ENCODE peak calls at places on chromosomes 11 and 22, in five cellular contexts. One of them, this sample, is unnamed.

GRCh38 chr11:110759972-110760381 is 47.7 kb upstream of the ARHGAP20 start:
- DNase-seq in stimulated activated CD8-positive, alpha-beta memory T cell treated with anti-CD3 and anti-CD28 coated beads, Interleukin-4, amount 100 ng/mL, for 4 hours: no peak
- DNase-seq in activated T-cell treated with anti-CD3 and anti-CD28 coated beads for 1 hour: no peak
- DNase-seq in myocyte: peak; percentile 51
- DNase-seq in stimulated activated naive B cell treated with anti-CD40 and anti-IgM and Interleukin-4, amounts not matched to agents 10 μg/mL and 1 μg/mL and 100 μg/mL, for 72 hours: no peak
- DNase-seq in this sample: no peak

GRCh38 chr11:119196833-119197483 is 9.2 kb upstream of the CBL start:
- DNase-seq in stimulated activated CD8-positive, alpha-beta memory T cell treated with anti-CD3 and anti-CD28 coated beads, Interleukin-4, amount 100 ng/mL, for 4 hours: peak; percentile 36
- DNase-seq in activated T-cell treated with anti-CD3 and anti-CD28 coated beads for 1 hour: peak; percentile 56
- DNase-seq in myocyte: peak; percentile 90
- DNase-seq in stimulated activated naive B cell treated with anti-CD40 and anti-IgM and Interleukin-4, amounts not matched to agents 10 μg/mL and 1 μg/mL and 100 μg/mL, for 72 hours: peak; percentile 53
- DNase-seq in this sample: peak; percentile 72

GRCh38 chr11:94897330-94897768 is 76.0 kb downstream of the CWC15 start:
- DNase-seq in stimulated activated CD8-positive, alpha-beta memory T cell treated with anti-CD3 and anti-CD28 coated beads, Interleukin-4, amount 100 ng/mL, for 4 hours: no peak
- DNase-seq in activated T-cell treated with anti-CD3 and anti-CD28 coated beads for 1 hour: no peak
- DNase-seq in myocyte: peak; percentile 58
- DNase-seq in stimulated activated naive B cell treated with anti-CD40 and anti-IgM and Interleukin-4, amounts not matched to agents 10 μg/mL and 1 μg/mL and 100 μg/mL, for 72 hours: peak; percentile 11
- DNase-seq in this sample: peak; percentile 70

GRCh38 chr11:8227156-8228152 is 36.2 kb downstream of the LMO1 start:
- DNase-seq in stimulated activated CD8-positive, alpha-beta memory T cell treated with anti-CD3 and anti-CD28 coated beads, Interleukin-4, amount 100 ng/mL, for 4 hours: no peak
- DNase-seq in activated T-cell treated with anti-CD3 and anti-CD28 coated beads for 1 hour: no peak
- DNase-seq in myocyte: no peak
- DNase-seq in stimulated activated naive B cell treated with anti-CD40 and anti-IgM and Interleukin-4, amounts not matched to agents 10 μg/mL and 1 μg/mL and 100 μg/mL, for 72 hours: no peak
- DNase-seq in this sample: no peak

GRCh38 chr11:71211631-71212030 is 40.7 kb downstream of the SHANK2 start:
- DNase-seq in stimulated activated CD8-positive, alpha-beta memory T cell treated with anti-CD3 and anti-CD28 coated beads, Interleukin-4, amount 100 ng/mL, for 4 hours: no peak
- DNase-seq in activated T-cell treated with anti-CD3 and anti-CD28 coated beads for 1 hour: no peak
- DNase-seq in myocyte: no peak
- DNase-seq in stimulated activated naive B cell treated with anti-CD40 and anti-IgM and Interleukin-4, amounts not matched to agents 10 μg/mL and 1 μg/mL and 100 μg/mL, for 72 hours: no peak
- DNase-seq in this sample: no peak

GRCh38 chr11:112421854-112422253 is 161.2 kb upstream of the PLET1 start:
- DNase-seq in stimulated activated CD8-positive, alpha-beta memory T cell treated with anti-CD3 and anti-CD28 coated beads, Interleukin-4, amount 100 ng/mL, for 4 hours: no peak
- DNase-seq in activated T-cell treated with anti-CD3 and anti-CD28 coated beads for 1 hour: no peak
- DNase-seq in myocyte: no peak
- DNase-seq in stimulated activated naive B cell treated with anti-CD40 and anti-IgM and Interleukin-4, amounts not matched to agents 10 μg/mL and 1 μg/mL and 100 μg/mL, for 72 hours: no peak
- DNase-seq in this sample: no peak

GRCh38 chr11:2237457-2238238 is 32.7 kb downstream of the ASCL2 start:
- DNase-seq in stimulated activated CD8-positive, alpha-beta memory T cell treated with anti-CD3 and anti-CD28 coated beads, Interleukin-4, amount 100 ng/mL, for 4 hours: no peak
- DNase-seq in activated T-cell treated with anti-CD3 and anti-CD28 coated beads for 1 hour: no peak
- DNase-seq in myocyte: no peak
- DNase-seq in stimulated activated naive B cell treated with anti-CD40 and anti-IgM and Interleukin-4, amounts not matched to agents 10 μg/mL and 1 μg/mL and 100 μg/mL, for 72 hours: no peak
- DNase-seq in this sample: no peak

GRCh38 chr11:6660712-6661111 is 5.1 kb upstream of the DCHS1 start:
- DNase-seq in stimulated activated CD8-positive, alpha-beta memory T cell treated with anti-CD3 and anti-CD28 coated beads, Interleukin-4, amount 100 ng/mL, for 4 hours: no peak
- DNase-seq in activated T-cell treated with anti-CD3 and anti-CD28 coated beads for 1 hour: no peak
- DNase-seq in myocyte: no peak
- DNase-seq in stimulated activated naive B cell treated with anti-CD40 and anti-IgM and Interleukin-4, amounts not matched to agents 10 μg/mL and 1 μg/mL and 100 μg/mL, for 72 hours: no peak
- DNase-seq in this sample: no peak

GRCh38 chr11:1510928-1511327 is 24.3 kb upstream of the MOB2 start:
- DNase-seq in stimulated activated CD8-positive, alpha-beta memory T cell treated with anti-CD3 and anti-CD28 coated beads, Interleukin-4, amount 100 ng/mL, for 4 hours: no peak
- DNase-seq in activated T-cell treated with anti-CD3 and anti-CD28 coated beads for 1 hour: no peak
- DNase-seq in myocyte: no peak
- DNase-seq in stimulated activated naive B cell treated with anti-CD40 and anti-IgM and Interleukin-4, amounts not matched to agents 10 μg/mL and 1 μg/mL and 100 μg/mL, for 72 hours: no peak
- DNase-seq in this sample: no peak

GRCh38 chr11:17531818-17532131 is 12.4 kb downstream of the USH1C start:
- DNase-seq in stimulated activated CD8-positive, alpha-beta memory T cell treated with anti-CD3 and anti-CD28 coated beads, Interleukin-4, amount 100 ng/mL, for 4 hours: no peak
- DNase-seq in activated T-cell treated with anti-CD3 and anti-CD28 coated beads for 1 hour: no peak
- DNase-seq in myocyte: peak; percentile 88
- DNase-seq in stimulated activated naive B cell treated with anti-CD40 and anti-IgM and Interleukin-4, amounts not matched to agents 10 μg/mL and 1 μg/mL and 100 μg/mL, for 72 hours: no peak
- DNase-seq in this sample: peak; percentile 82

GRCh38 chr22:31106001-31106571 is 1.3 kb downstream of the SELENOM start:
- DNase-seq in stimulated activated CD8-positive, alpha-beta memory T cell treated with anti-CD3 and anti-CD28 coated beads, Interleukin-4, amount 100 ng/mL, for 4 hours: no peak
- DNase-seq in activated T-cell treated with anti-CD3 and anti-CD28 coated beads for 1 hour: no peak
- DNase-seq in myocyte: peak; percentile 36
- DNase-seq in stimulated activated naive B cell treated with anti-CD40 and anti-IgM and Interleukin-4, amounts not matched to agents 10 μg/mL and 1 μg/mL and 100 μg/mL, for 72 hours: no peak
- DNase-seq in this sample: peak; percentile 55

GRCh38 chr11:16171882-16172281 is 184.5 kb downstream of the SOX6 start:
- DNase-seq in stimulated activated CD8-positive, alpha-beta memory T cell treated with anti-CD3 and anti-CD28 coated beads, Interleukin-4, amount 100 ng/mL, for 4 hours: no peak
- DNase-seq in activated T-cell treated with anti-CD3 and anti-CD28 coated beads for 1 hour: no peak
- DNase-seq in myocyte: no peak
- DNase-seq in stimulated activated naive B cell treated with anti-CD40 and anti-IgM and Interleukin-4, amounts not matched to agents 10 μg/mL and 1 μg/mL and 100 μg/mL, for 72 hours: no peak
- DNase-seq in this sample: no peak

GRCh38 chr11:120336641-120337132 is 474 bp downstream of the ARHGEF12 start:
- DNase-seq in stimulated activated CD8-positive, alpha-beta memory T cell treated with anti-CD3 and anti-CD28 coated beads, Interleukin-4, amount 100 ng/mL, for 4 hours: no peak
- DNase-seq in activated T-cell treated with anti-CD3 and anti-CD28 coated beads for 1 hour: no peak
- DNase-seq in myocyte: peak; percentile 56
- DNase-seq in stimulated activated naive B cell treated with anti-CD40 and anti-IgM and Interleukin-4, amounts not matched to agents 10 μg/mL and 1 μg/mL and 100 μg/mL, for 72 hours: peak; percentile 42
- DNase-seq in this sample: no peak

GRCh38 chr11:44286268-44286880 is 23.6 kb downstream of the ALX4 start:
- DNase-seq in stimulated activated CD8-positive, alpha-beta memory T cell treated with anti-CD3 and anti-CD28 coated beads, Interleukin-4, amount 100 ng/mL, for 4 hours: no peak
- DNase-seq in activated T-cell treated with anti-CD3 and anti-CD28 coated beads for 1 hour: peak; percentile 42
- DNase-seq in myocyte: peak; percentile 66
- DNase-seq in stimulated activated naive B cell treated with anti-CD40 and anti-IgM and Interleukin-4, amounts not matched to agents 10 μg/mL and 1 μg/mL and 100 μg/mL, for 72 hours: peak; percentile 48
- DNase-seq in this sample: peak; percentile 67

GRCh38 chr22:42273855-42274451 is 3.5 kb upstream of the TCF20 start:
- DNase-seq in stimulated activated CD8-positive, alpha-beta memory T cell treated with anti-CD3 and anti-CD28 coated beads, Interleukin-4, amount 100 ng/mL, for 4 hours: no peak
- DNase-seq in activated T-cell treated with anti-CD3 and anti-CD28 coated beads for 1 hour: no peak
- DNase-seq in myocyte: no peak
- DNase-seq in stimulated activated naive B cell treated with anti-CD40 and anti-IgM and Interleukin-4, amounts not matched to agents 10 μg/mL and 1 μg/mL and 100 μg/mL, for 72 hours: no peak
- DNase-seq in this sample: no peak

GRCh38 chr22:45007946-45008852 is 1.6 kb downstream of the PHF21B start:
- DNase-seq in stimulated activated CD8-positive, alpha-beta memory T cell treated with anti-CD3 and anti-CD28 coated beads, Interleukin-4, amount 100 ng/mL, for 4 hours: no peak
- DNase-seq in activated T-cell treated with anti-CD3 and anti-CD28 coated beads for 1 hour: no peak
- DNase-seq in myocyte: peak; percentile 4
- DNase-seq in stimulated activated naive B cell treated with anti-CD40 and anti-IgM and Interleukin-4, amounts not matched to agents 10 μg/mL and 1 μg/mL and 100 μg/mL, for 72 hours: no peak
- DNase-seq in this sample: no peak

GRCh38 chr11:74559110-74559933 is 33.1 kb upstream of the POLD3 start:
- DNase-seq in stimulated activated CD8-positive, alpha-beta memory T cell treated with anti-CD3 and anti-CD28 coated beads, Interleukin-4, amount 100 ng/mL, for 4 hours: no peak
- DNase-seq in activated T-cell treated with anti-CD3 and anti-CD28 coated beads for 1 hour: no peak
- DNase-seq in myocyte: no peak
- DNase-seq in stimulated activated naive B cell treated with anti-CD40 and anti-IgM and Interleukin-4, amounts not matched to agents 10 μg/mL and 1 μg/mL and 100 μg/mL, for 72 hours: no peak
- DNase-seq in this sample: no peak

GRCh38 chr11:73249858-73250773 is 22.0 kb upstream of the P2RY6 start:
- DNase-seq in stimulated activated CD8-positive, alpha-beta memory T cell treated with anti-CD3 and anti-CD28 coated beads, Interleukin-4, amount 100 ng/mL, for 4 hours: no peak
- DNase-seq in activated T-cell treated with anti-CD3 and anti-CD28 coated beads for 1 hour: no peak
- DNase-seq in myocyte: no peak
- DNase-seq in stimulated activated naive B cell treated with anti-CD40 and anti-IgM and Interleukin-4, amounts not matched to agents 10 μg/mL and 1 μg/mL and 100 μg/mL, for 72 hours: no peak
- DNase-seq in this sample: no peak

GRCh38 chr11:14358729-14359439 is at the start of gene RRAS2:
- DNase-seq in stimulated activated CD8-positive, alpha-beta memory T cell treated with anti-CD3 and anti-CD28 coated beads, Interleukin-4, amount 100 ng/mL, for 4 hours: peak; percentile 60
- DNase-seq in activated T-cell treated with anti-CD3 and anti-CD28 coated beads for 1 hour: peak; percentile 67
- DNase-seq in myocyte: peak; percentile 83
- DNase-seq in stimulated activated naive B cell treated with anti-CD40 and anti-IgM and Interleukin-4, amounts not matched to agents 10 μg/mL and 1 μg/mL and 100 μg/mL, for 72 hours: peak; percentile 77
- DNase-seq in this sample: peak; percentile 89

GRCh38 chr22:49763696-49764095 is 64.0 kb downstream of the BRD1 start:
- DNase-seq in stimulated activated CD8-positive, alpha-beta memory T cell treated with anti-CD3 and anti-CD28 coated beads, Interleukin-4, amount 100 ng/mL, for 4 hours: no peak
- DNase-seq in activated T-cell treated with anti-CD3 and anti-CD28 coated beads for 1 hour: no peak
- DNase-seq in myocyte: no peak
- DNase-seq in stimulated activated naive B cell treated with anti-CD40 and anti-IgM and Interleukin-4, amounts not matched to agents 10 μg/mL and 1 μg/mL and 100 μg/mL, for 72 hours: no peak
- DNase-seq in this sample: peak; percentile 32

GRCh38 chr11:117735350-117735977 is 61.6 kb downstream of the DSCAML1 start:
- DNase-seq in stimulated activated CD8-positive, alpha-beta memory T cell treated with anti-CD3 and anti-CD28 coated beads, Interleukin-4, amount 100 ng/mL, for 4 hours: no peak
- DNase-seq in activated T-cell treated with anti-CD3 and anti-CD28 coated beads for 1 hour: no peak
- DNase-seq in myocyte: no peak
- DNase-seq in stimulated activated naive B cell treated with anti-CD40 and anti-IgM and Interleukin-4, amounts not matched to agents 10 μg/mL and 1 μg/mL and 100 μg/mL, for 72 hours: no peak
- DNase-seq in this sample: no peak

GRCh38 chr22:37746366-37747089 is 49.7 kb downstream of the TRIOBP start:
- DNase-seq in stimulated activated CD8-positive, alpha-beta memory T cell treated with anti-CD3 and anti-CD28 coated beads, Interleukin-4, amount 100 ng/mL, for 4 hours: no peak
- DNase-seq in activated T-cell treated with anti-CD3 and anti-CD28 coated beads for 1 hour: peak; percentile 12
- DNase-seq in myocyte: peak; percentile 13
- DNase-seq in stimulated activated naive B cell treated with anti-CD40 and anti-IgM and Interleukin-4, amounts not matched to agents 10 μg/mL and 1 μg/mL and 100 μg/mL, for 72 hours: peak; percentile 26
- DNase-seq in this sample: no peak

GRCh38 chr22:24128631-24129601 is 52.4 kb upstream of the SUSD2 start:
- DNase-seq in stimulated activated CD8-positive, alpha-beta memory T cell treated with anti-CD3 and anti-CD28 coated beads, Interleukin-4, amount 100 ng/mL, for 4 hours: no peak
- DNase-seq in activated T-cell treated with anti-CD3 and anti-CD28 coated beads for 1 hour: no peak
- DNase-seq in myocyte: no peak
- DNase-seq in stimulated activated naive B cell treated with anti-CD40 and anti-IgM and Interleukin-4, amounts not matched to agents 10 μg/mL and 1 μg/mL and 100 μg/mL, for 72 hours: no peak
- DNase-seq in this sample: no peak

GRCh38 chr22:46754110-46754799 is 8.2 kb upstream of the TBC1D22A start:
- DNase-seq in stimulated activated CD8-positive, alpha-beta memory T cell treated with anti-CD3 and anti-CD28 coated beads, Interleukin-4, amount 100 ng/mL, for 4 hours: no peak
- DNase-seq in activated T-cell treated with anti-CD3 and anti-CD28 coated beads for 1 hour: peak; percentile 25
- DNase-seq in myocyte: peak; percentile 99
- DNase-seq in stimulated activated naive B cell treated with anti-CD40 and anti-IgM and Interleukin-4, amounts not matched to agents 10 μg/mL and 1 μg/mL and 100 μg/mL, for 72 hours: no peak
- DNase-seq in this sample: peak; percentile 94

GRCh38 chr11:2795491-2795991 is 90.0 kb downstream of the CDKN1C start:
- DNase-seq in stimulated activated CD8-positive, alpha-beta memory T cell treated with anti-CD3 and anti-CD28 coated beads, Interleukin-4, amount 100 ng/mL, for 4 hours: no peak
- DNase-seq in activated T-cell treated with anti-CD3 and anti-CD28 coated beads for 1 hour: no peak
- DNase-seq in myocyte: no peak
- DNase-seq in stimulated activated naive B cell treated with anti-CD40 and anti-IgM and Interleukin-4, amounts not matched to agents 10 μg/mL and 1 μg/mL and 100 μg/mL, for 72 hours: no peak
- DNase-seq in this sample: no peak

This sample was measured in Peyer's patch.